ENCODE peak calls at places on chromosomes 12 and 14, in five cellular contexts. N is uterus, V is tibial artery, D is memory B cell, J is DMS153. B is an unnamed sample.

GRCh38 chr14:50040401-50040775 is 76.0 kb downstream of the VCPKMT start:
- DNase-seq in V (no peak), J (no peak), D (no peak), N (no peak), B (no peak)

GRCh38 chr14:105876158-105876557 is 349.8 kb downstream of the TMEM121 start:
- DNase-seq in D (no peak), J (no peak), V (peak; percentile 10), N (no peak), B (no peak)

GRCh38 chr12:122422769-122423257 is 344 bp upstream of the CLIP1 start:
- DNase-seq in N (peak; percentile 31), V (no peak), J (no peak), D (no peak), B (no peak)

GRCh38 chr14:51653096-51653814 is 1.5 kb downstream of the FRMD6 start:
- DNase-seq in V (no peak), N (peak; percentile 42), D (no peak), J (no peak), B (no peak)

GRCh38 chr14:36604757-36605505 is 22.5 kb upstream of the NKX2-8 start:
- DNase-seq in V (no peak), D (no peak), J (peak; percentile 89), N (no peak), B (peak; percentile 50)

GRCh38 chr12:132132609-132133430 is 11.3 kb downstream of the DDX51 start:
- DNase-seq in D (no peak), J (no peak), N (no peak), V (no peak), B (no peak)

GRCh38 chr12:139585-139984 is 73.0 kb downstream of the IQSEC3 start:
- DNase-seq in N (no peak), D (no peak), J (no peak), V (no peak), B (peak; percentile 37)

GRCh38 chr14:103512701-103513611 is 9.7 kb downstream of the CKB start:
- DNase-seq in V (peak; percentile 71), J (peak; percentile 38), N (peak; percentile 52), D (no peak), B (no peak)

GRCh38 chr12:131087302-131087818 is 133.7 kb downstream of the ADGRD1 start:
- DNase-seq in J (no peak), N (peak; percentile 10), V (no peak), D (no peak), B (no peak)

GRCh38 chr14:23056956-23057756 is at the start of gene CDH24:
- DNase-seq in N (peak; percentile 78), D (peak; percentile 63), V (peak; percentile 72), J (no peak), B (no peak)

GRCh38 chr14:99041820-99042174 is 230.2 kb downstream of the BCL11B start:
- DNase-seq in V (no peak), D (no peak), J (no peak), N (no peak), B (no peak)

GRCh38 chr12:63965936-63966602 is 121.6 kb downstream of the SRGAP1 start:
- DNase-seq in D (no peak), J (no peak), V (no peak), N (no peak), B (no peak)

GRCh38 chr12:79329933-79330332 is 360.8 kb downstream of the PAWR start:
- DNase-seq in D (no peak), N (no peak), V (no peak), J (no peak), B (no peak)

GRCh38 chr14:50353126-50353525 is 41.0 kb downstream of the DMAC2L start:
- DNase-seq in J (no peak), D (no peak), N (no peak), V (no peak), B (no peak)

GRCh38 chr12:2195085-2195484 is 142.3 kb downstream of the CACNA1C start:
- DNase-seq in J (no peak), N (no peak), D (no peak), V (no peak), B (no peak)

GRCh38 chr14:101113835-101114725 is 210.6 kb upstream of the RTL1 start:
- DNase-seq in J (no peak), D (no peak), N (no peak), V (peak; percentile 4), B (no peak)

GRCh38 chr14:81485372-81485771 is 48.3 kb downstream of the SEL1L start:
- DNase-seq in V (no peak), J (no peak), D (no peak), N (no peak), B (no peak)

GRCh38 chr12:108063192-108063591 is 65.9 kb upstream of the WSCD2 start:
- DNase-seq in V (no peak), N (no peak), J (no peak), D (no peak), B (no peak)

GRCh38 chr12:127594351-127594970 is 672.5 kb upstream of the TMEM132C start:
- DNase-seq in J (peak; percentile 73), D (no peak), N (no peak), V (no peak), B (peak; percentile 55)

GRCh38 chr14:104940526-104941150 is 16.0 kb downstream of the PLD4 start:
- DNase-seq in V (no peak), J (no peak), N (no peak), D (no peak), B (no peak)

GRCh38 chr12:24661657-24662096 is 287.2 kb downstream of the BCAT1 start:
- DNase-seq in J (no peak), D (no peak), N (no peak), V (peak; percentile 53), B (no peak)

GRCh38 chr12:21483531-21483930 is 17.9 kb downstream of the RECQL start:
- DNase-seq in N (no peak), J (peak; percentile 90), V (no peak), D (no peak), B (peak; percentile 3)

GRCh38 chr12:24708718-24709117 is 240.2 kb downstream of the BCAT1 start:
- DNase-seq in N (no peak), J (no peak), V (no peak), D (no peak), B (no peak)

B was measured in NCI-H510A.